ENCODE peak calls at places on chromosomes 4 and X, in six cellular contexts. R, F, L, W, S and E are unnamed samples.

GRCh38 chrX:144275403-144275802 is 391.5 kb downstream of the UBE2NL start:
- DNase-seq in S (no peak), F (no peak), L (no peak), W (no peak), R (no peak), E (peak; percentile 12)

GRCh38 chr4:79213702-79214101 is 112.2 kb downstream of the NAA11 start:
- DNase-seq in L (no peak), R (no peak), S (no peak), F (no peak), W (no peak), E (no peak)

GRCh38 chrX:41293269-41293668 is 40.7 kb upstream of the DDX3X start:
- DNase-seq in W (no peak), L (no peak), F (no peak), S (peak; percentile 11), R (peak; percentile 6), E (peak; percentile 69)

GRCh38 chrX:41086627-41086932 is 1.3 kb downstream of the USP9X start:
- DNase-seq in R (no peak), L (no peak), F (peak; percentile 78), S (no peak), W (no peak), E (no peak)

GRCh38 chr4:122826596-122827257 is at the start of gene FGF2:
- DNase-seq in L (peak; percentile 89), F (peak; percentile 76), S (no peak), W (no peak), R (no peak), E (no peak)

GRCh38 chr4:109730294-109731051 is 603 bp upstream of the PLA2G12A start:
- DNase-seq in W (peak; percentile 13), L (peak; percentile 59), F (no peak), R (no peak), S (no peak), E (peak; percentile 11)

GRCh38 chr4:112348488-112349158 is 51.5 kb downstream of the ALPK1 start:
- DNase-seq in S (peak; percentile 65), R (peak; percentile 32), L (peak; percentile 57), F (peak; percentile 57), W (no peak), E (peak; percentile 82)

GRCh38 chr4:100707786-100708185 is 190.0 kb upstream of the EMCN start:
- DNase-seq in R (no peak), W (no peak), F (no peak), L (no peak), S (no peak), E (no peak)

GRCh38 chr4:180717451-180717850 is 1525.8 kb upstream of the TENM3 start:
- DNase-seq in S (no peak), R (no peak), L (no peak), W (no peak), F (no peak), E (no peak)

GRCh38 chr4:28313729-28314713 is 1453.4 kb downstream of the STIM2 start:
- DNase-seq in W (no peak), L (no peak), F (no peak), S (no peak), R (no peak), E (peak; percentile 90)

GRCh38 chr4:73817341-73817740 is 19.1 kb upstream of the CXCL6 start:
- DNase-seq in S (no peak), R (no peak), F (no peak), L (no peak), W (no peak), E (no peak)

GRCh38 chr4:130563185-130563890 is 1467.4 kb downstream of the C4orf33 start:
- DNase-seq in F (no peak), L (peak; percentile 34), W (no peak), R (peak; percentile 66), S (peak; percentile 8), E (peak; percentile 67)

GRCh38 chr4:47647544-47647943 is 162.5 kb downstream of the ATP10D start:
- DNase-seq in L (no peak), S (no peak), F (no peak), R (no peak), W (no peak), E (no peak)

GRCh38 chr4:102285831-102286230 is 59.5 kb downstream of the SLC39A8 start:
- DNase-seq in L (no peak), F (no peak), S (no peak), W (no peak), R (no peak), E (no peak)

GRCh38 chr4:152165146-152165545 is 370.7 kb downstream of the FBXW7 start:
- DNase-seq in W (no peak), F (no peak), S (no peak), L (no peak), R (no peak), E (no peak)

GRCh38 chr4:99790796-99791617 is 25.6 kb upstream of the DAPP1 start:
- DNase-seq in L (no peak), W (no peak), F (no peak), R (no peak), S (no peak), E (no peak)

GRCh38 chrX:130084651-130085237 is 25.6 kb downstream of the ELF4 start:
- DNase-seq in R (no peak), L (no peak), S (no peak), W (peak; percentile 81), F (peak; percentile 27), E (no peak)

GRCh38 chrX:868248-868647 is 237.7 kb downstream of the SHOX start:
- DNase-seq in R (no peak), F (no peak), L (no peak), S (no peak), W (no peak), E (no peak)

GRCh38 chr4:5755679-5756078 is 44.7 kb downstream of the EVC start:
- DNase-seq in F (no peak), S (no peak), W (no peak), L (no peak), R (no peak), E (no peak)

GRCh38 chr4:22434895-22435294 is 81.0 kb downstream of the ADGRA3 start:
- DNase-seq in F (peak; percentile 6), W (no peak), R (peak; percentile 13), S (peak; percentile 59), L (peak; percentile 15), E (peak; percentile 3)

GRCh38 chr4:105179539-105180401 is 33.1 kb downstream of the TET2 start:
- DNase-seq in L (no peak), F (no peak), R (no peak), S (peak; percentile 46), W (no peak), E (no peak)

GRCh38 chr4:95929448-95930064 is 89.7 kb downstream of the PDHA2 start:
- DNase-seq in L (no peak), F (no peak), W (no peak), R (peak; percentile 16), S (no peak), E (peak; percentile 6)

GRCh38 chr4:19947349-19947748 is 304.4 kb upstream of the SLIT2 start:
- DNase-seq in R (no peak), S (no peak), L (no peak), W (no peak), F (no peak), E (no peak)

GRCh38 chrX:53312946-53313745 is 31.8 kb upstream of the IQSEC2 start:
- DNase-seq in R (peak; percentile 10), F (peak; percentile 60), W (peak; percentile 17), L (peak; percentile 76), S (peak; percentile 13), E (peak; percentile 66)

GRCh38 chr4:6227412-6228157 is 27.2 kb upstream of the JAKMIP1 start:
- DNase-seq in F (no peak), W (no peak), S (no peak), L (no peak), R (no peak), E (no peak)

GRCh38 chrX:72081605-72082320 is 50.0 kb downstream of the RTL5 start:
- DNase-seq in R (no peak), W (no peak), F (no peak), L (peak; percentile 66), S (no peak), E (no peak)

GRCh38 chr4:119585771-119586170 is 42.8 kb downstream of the PDE5A start:
- DNase-seq in R (no peak), S (no peak), W (no peak), L (no peak), F (no peak), E (no peak)

GRCh38 chr4:5776510-5776909 is 65.5 kb downstream of the EVC start:
- DNase-seq in L (no peak), S (no peak), F (no peak), R (no peak), W (no peak), E (no peak)

GRCh38 chr4:128979934-128980333 is 113.4 kb downstream of the SCLT1 start:
- DNase-seq in S (no peak), F (peak; percentile 24), W (no peak), L (peak; percentile 15), R (no peak), E (peak; percentile 10)

GRCh38 chr4:154014401-154015105 is 225.7 kb upstream of the SFRP2 start:
- DNase-seq in R (no peak), W (no peak), L (no peak), S (no peak), F (no peak), E (no peak)

GRCh38 chrX:15170927-15171326 is 99.0 kb downstream of the ASB9 start:
- DNase-seq in L (no peak), S (no peak), R (no peak), F (no peak), W (no peak), E (no peak)

GRCh38 chrX:135697614-135698013 is 15.8 kb upstream of the CT45A1 start:
- DNase-seq in W (no peak), R (no peak), F (no peak), L (no peak), S (no peak), E (peak; percentile 18)

GRCh38 chr4:6887591-6888371 is 21.8 kb upstream of the TBC1D14 start:
- DNase-seq in F (peak; percentile 68), W (no peak), R (no peak), S (no peak), L (no peak), E (no peak)

GRCh38 chrX:30521440-30522182 is 56.0 kb downstream of the TASL start:
- DNase-seq in R (no peak), S (no peak), L (no peak), W (no peak), F (no peak), E (no peak)

GRCh38 chr4:170247585-170247984 is 157.8 kb upstream of the AADAT start:
- DNase-seq in F (no peak), L (no peak), R (no peak), W (no peak), S (no peak), E (no peak)

GRCh38 chr4:52868138-52868537 is 6.0 kb downstream of the RASL11B start:
- DNase-seq in R (no peak), W (no peak), F (no peak), L (peak; percentile 60), S (no peak), E (no peak)
- TF ChIP-seq JUND in R (no peak), W (no peak), F (no peak), L (no peak), S (no peak), E (no peak)

GRCh38 chr4:11640584-11640983 is 211.9 kb upstream of the HS3ST1 start:
- DNase-seq in W (no peak), R (no peak), F (no peak), S (no peak), L (no peak), E (no peak)
- TF ChIP-seq JUND in W (no peak), R (no peak), F (no peak), S (no peak), L (no peak), E (no peak)

GRCh38 chrX:19709812-19710518 is 177.4 kb downstream of the SH3KBP1 start:
- DNase-seq in L (no peak), S (no peak), W (no peak), F (no peak), R (peak; percentile 79), E (no peak)
- TF ChIP-seq JUND in L (peak; percentile 87), S (no peak), W (no peak), F (peak; percentile 26), R (peak; percentile 83), E (no peak)

GRCh38 chr4:33930497-33930896 is 2313.8 kb downstream of the ARAP2 start:
- DNase-seq in L (no peak), R (no peak), S (no peak), W (no peak), F (no peak), E (no peak)
- TF ChIP-seq JUND in L (peak; percentile 10), R (no peak), S (no peak), W (no peak), F (no peak), E (no peak)